ENCODE peak calls at places on chromosomes 3 and 15, in four cellular contexts. J, Q, F and D are unnamed samples.

GRCh38 chr15:52348056-52348745 is 52.6 kb upstream of the MYO5C start:
- DNase-seq in J (no peak), Q (no peak), F (peak), D (no peak)

GRCh38 chr3:102018544-102018943 is 169.2 kb downstream of the NFKBIZ start:
- DNase-seq in J (no peak), Q (no peak), F (no peak), D (no peak)

GRCh38 chr3:98556164-98557130 is 24.7 kb downstream of the GPR15 start:
- DNase-seq in J (no peak), Q (no peak), F (peak), D (no peak)

GRCh38 chr3:62241279-62241678 is 132.1 kb downstream of the FEZF2 start:
- DNase-seq in J (no peak), Q (no peak), F (no peak), D (no peak)

GRCh38 chr3:117563063-117563462 is 853.5 kb downstream of the TUSC7 start:
- DNase-seq in J (no peak), Q (no peak), F (peak), D (no peak)

GRCh38 chr3:149245738-149246451 is 24.3 kb upstream of the CP start:
- DNase-seq in J (no peak), Q (no peak), F (peak), D (peak)

GRCh38 chr3:27089063-27089462 is 280.1 kb downstream of the NEK10 start:
- DNase-seq in J (no peak), Q (no peak), F (peak), D (no peak)

GRCh38 chr3:17261627-17262369 is 377.0 kb downstream of the PLCL2 start:
- DNase-seq in J (no peak), Q (no peak), F (no peak), D (no peak)

GRCh38 chr3:152969557-152970300 is 134.8 kb downstream of the P2RY1 start:
- DNase-seq in J (no peak), Q (no peak), F (peak), D (no peak)

GRCh38 chr3:13764161-13764560 is 115.7 kb downstream of the WNT7A start:
- DNase-seq in J (no peak), Q (no peak), F (no peak), D (no peak)

GRCh38 chr3:126130081-126130855 is 46.3 kb upstream of the SLC41A3 start:
- DNase-seq in J (no peak), Q (peak), F (no peak), D (no peak)

GRCh38 chr15:67025719-67026118 is 39.7 kb upstream of the SMAD3 start:
- DNase-seq in J (no peak), Q (no peak), F (peak), D (peak)

GRCh38 chr3:22798461-22798860 is 404.7 kb upstream of the UBE2E2 start:
- DNase-seq in J (no peak), Q (no peak), F (no peak), D (no peak)

GRCh38 chr3:169760479-169760878 is 4.4 kb downstream of the TERC start:
- DNase-seq in J (no peak), Q (no peak), F (peak), D (peak)

GRCh38 chr15:68526269-68526668 is 52.5 kb upstream of the CORO2B start:
- DNase-seq in J (no peak), Q (no peak), F (peak), D (peak)

GRCh38 chr3:168973206-168973605 is 690.3 kb downstream of the MECOM start:
- DNase-seq in J (no peak), Q (no peak), F (peak), D (no peak)

GRCh38 chr15:95129589-95129988 is 898.2 kb downstream of the MCTP2 start:
- DNase-seq in J (no peak), Q (no peak), F (no peak), D (no peak)

GRCh38 chr15:83206387-83206970 is 1.1 kb downstream of the HDGFL3 start:
- DNase-seq in J (no peak), Q (peak), F (peak), D (peak)

GRCh38 chr3:148847351-148847750 is 17.7 kb upstream of the CPA3 start:
- DNase-seq in J (no peak), Q (no peak), F (peak), D (peak)

GRCh38 chr3:45635475-45636256 is 41.1 kb downstream of the LIMD1 start:
- DNase-seq in J (no peak), Q (no peak), F (peak), D (peak)

GRCh38 chr3:13385373-13385965 is 34.7 kb downstream of the NUP210 start:
- DNase-seq in J (no peak), Q (no peak), F (no peak), D (no peak)

GRCh38 chr15:53586815-53587214 is 172.6 kb downstream of the WDR72 start:
- DNase-seq in J (no peak), Q (peak), F (no peak), D (peak)

GRCh38 chr3:60579734-60580133 is 671.5 kb downstream of the FHIT start:
- DNase-seq in J (no peak), Q (no peak), F (peak), D (peak)

GRCh38 chr3:170002829-170003228 is 35.0 kb upstream of the GPR160 start:
- DNase-seq in J (no peak), Q (no peak), F (no peak), D (no peak)

GRCh38 chr3:165194477-165195135 is 1.6 kb downstream of the SLITRK3 start:
- DNase-seq in J (no peak), Q (no peak), F (no peak), D (no peak)

GRCh38 chr3:37200141-37200540 is 25.8 kb upstream of the LRRFIP2 start:
- DNase-seq in J (no peak), Q (no peak), F (no peak), D (no peak)

GRCh38 chr3:184338538-184338945 is 1.1 kb downstream of the FAM131A start:
- DNase-seq in J (peak), Q (peak), F (peak), D (no peak)

GRCh38 chr3:8784676-8785435 is 15.4 kb upstream of the OXTR start:
- DNase-seq in J (no peak), Q (no peak), F (no peak), D (no peak)

GRCh38 chr15:83444936-83445335 is 2.2 kb upstream of the SH3GL3 start:
- DNase-seq in J (no peak), Q (no peak), F (no peak), D (no peak)

GRCh38 chr15:22978691-22979068 is 1.5 kb downstream of the CYFIP1 start:
- DNase-seq in J (no peak), Q (no peak), F (no peak), D (no peak)

GRCh38 chr3:13143381-13144004 is 70.3 kb upstream of the IQSEC1 start:
- DNase-seq in J (no peak), Q (no peak), F (no peak), D (no peak)

GRCh38 chr3:153357436-153357835 is 195.4 kb downstream of the RAP2B start:
- DNase-seq in J (no peak), Q (no peak), F (no peak), D (no peak)

GRCh38 chr3:64918989-64919388 is 231.2 kb upstream of the ADAMTS9 start:
- DNase-seq in J (no peak), Q (no peak), F (peak), D (no peak)

GRCh38 chr3:58568572-58569286 is 8.5 kb downstream of the FAM107A start:
- DNase-seq in J (peak), Q (peak), F (peak), D (peak)

GRCh38 chr3:113353678-113354077 is 87.6 kb downstream of the CFAP44 start:
- DNase-seq in J (no peak), Q (no peak), F (no peak), D (no peak)

GRCh38 chr3:48472673-48472922 is 26.1 kb downstream of the ATRIP start:
- DNase-seq in J (no peak), Q (no peak), F (no peak), D (no peak)

GRCh38 chr15:99016680-99017321 is 9.2 kb upstream of the PGPEP1L start:
- DNase-seq in J (no peak), Q (peak), F (peak), D (peak)

GRCh38 chr3:99895706-99896441 is 78.2 kb downstream of the CMSS1 start:
- DNase-seq in J (no peak), Q (no peak), F (peak), D (peak)